ENCODE peak calls at places on chromosomes 2 and 18, in five cellular contexts. T is ACHN, N is ascending aorta, P is EL, C is transverse colon. I is an unnamed sample.

GRCh38 chr2:121408641-121409040 is 122.0 kb upstream of the RNU4ATAC start:
- DNase-seq in T (no peak), N (no peak), P (peak; percentile 23), C (no peak), I (no peak)

GRCh38 chr2:86054539-86055082 is 51.1 kb downstream of the POLR1A start:
- DNase-seq in T (no peak), N (no peak), P (no peak), C (no peak), I (no peak)

GRCh38 chr18:44895176-44895798 is 214.6 kb downstream of the SETBP1 start:
- DNase-seq in T (peak; percentile 61), N (no peak), P (peak; percentile 65), C (peak; percentile 76), I (peak; percentile 22)

GRCh38 chr2:64766841-64767669 is 113.3 kb upstream of the SERTAD2 start:
- DNase-seq in T (peak; percentile 64), N (no peak), P (peak; percentile 33), C (no peak), I (peak; percentile 49)

GRCh38 chr2:240645346-240646060 is 20.2 kb downstream of the GPR35 start:
- DNase-seq in T (no peak), N (no peak), P (no peak), C (no peak), I (no peak)

GRCh38 chr2:147600223-147600622 is 244.6 kb upstream of the ACVR2A start:
- DNase-seq in T (no peak), N (no peak), P (no peak), C (no peak), I (no peak)

GRCh38 chr2:233408366-233409285 is 54.3 kb downstream of the DGKD start:
- DNase-seq in T (no peak), N (no peak), P (no peak), C (no peak), I (no peak)

GRCh38 chr2:227164745-227165350 is 424 bp downstream of the COL4A3 start:
- DNase-seq in T (peak; percentile 37), N (no peak), P (peak; percentile 17), C (peak; percentile 53), I (no peak)

GRCh38 chr2:5932556-5933469 is 240.6 kb downstream of the SOX11 start:
- DNase-seq in T (no peak), N (no peak), P (no peak), C (no peak), I (peak; percentile 92)

GRCh38 chr18:77249583-77250500 is at the start of gene GALR1:
- DNase-seq in T (no peak), N (no peak), P (no peak), C (no peak), I (no peak)